ENCODE peak calls at places on chromosomes 6 and 20, in eight cellular contexts. C is iPS-NIHi11; Z is upper lobe of right lung; W is GM04503; Y is epithelial cell of esophagus; N is T-helper 17 cell; T is effector memory CD4-positive, alpha-beta T cell; P is stimulated activated naive B cell treated with anti-CD40 and anti-IgM and Interleukin-4, amounts not matched to agents 10 μg/mL and 1 μg/mL and 100 μg/mL, for 72 hours. M is an unnamed sample.

GRCh38 chr6:118912646-118913045 is 18.7 kb downstream of the ASF1A start:
- DNase-seq in C (no peak), Z (no peak), W (no peak), Y (no peak), N (no peak), T (no peak), P (no peak), M (no peak)

GRCh38 chr6:31187780-31188194 is 17.3 kb upstream of the POU5F1 start:
- DNase-seq in C (no peak), Z (no peak), W (no peak), Y (no peak), N (no peak), T (no peak), P (no peak), M (no peak)

GRCh38 chr20:22404609-22405170 is 179.7 kb downstream of the FOXA2 start:
- DNase-seq in C (no peak), Z (no peak), W (no peak), Y (no peak), N (no peak), T (no peak), P (no peak), M (no peak)

GRCh38 chr6:160167547-160168391 is 46.2 kb downstream of the SLC22A1 start:
- DNase-seq in C (no peak), Z (no peak), W (no peak), Y (peak), N (no peak), T (no peak), P (no peak), M (no peak)

GRCh38 chr6:158441639-158442308 is 118.1 kb upstream of the TMEM181 start:
- DNase-seq in C (no peak), Z (no peak), W (no peak), Y (no peak), N (no peak), T (no peak), P (no peak), M (no peak)

GRCh38 chr6:123965894-123966293 is 162.2 kb downstream of the NKAIN2 start:
- DNase-seq in C (peak), Z (no peak), W (no peak), Y (peak), N (no peak), T (no peak), P (no peak), M (no peak)

GRCh38 chr20:4008026-4008413 is 7.3 kb downstream of the RNF24 start:
- DNase-seq in C (no peak), Z (no peak), W (no peak), Y (no peak), N (no peak), T (no peak), P (no peak), M (no peak)

GRCh38 chr20:45269056-45269455 is 14.7 kb upstream of the SLPI start:
- DNase-seq in C (no peak), Z (no peak), W (no peak), Y (no peak), N (no peak), T (no peak), P (no peak), M (no peak)

GRCh38 chr20:25274891-25275812 is 27.3 kb downstream of the PYGB start:
- DNase-seq in C (no peak), Z (peak), W (no peak), Y (no peak), N (peak), T (no peak), P (no peak), M (no peak)

GRCh38 chr20:20477444-20478041 is 109.6 kb downstream of the INSM1 start:
- DNase-seq in C (no peak), Z (no peak), W (no peak), Y (no peak), N (no peak), T (no peak), P (no peak), M (no peak)

GRCh38 chr6:153392156-153392555 is 261.1 kb upstream of the RGS17 start:
- DNase-seq in C (no peak), Z (no peak), W (no peak), Y (peak), N (no peak), T (no peak), P (no peak), M (no peak)

GRCh38 chr6:100202417-100203194 is 208.6 kb upstream of the MCHR2 start:
- DNase-seq in C (no peak), Z (no peak), W (peak), Y (peak), N (no peak), T (no peak), P (no peak), M (no peak)

GRCh38 chr6:56671651-56672461 is 29.2 kb upstream of the DST start:
- DNase-seq in C (peak), Z (no peak), W (no peak), Y (no peak), N (no peak), T (no peak), P (no peak), M (no peak)

M was measured in T-helper 1 cell.